ENCODE peak calls at places on chromosomes 4 and X, in seven cellular contexts. M is upper lobe of right lung, Q is hepatocyte, K is aorta, G is IMR-90, N is endodermal cell, V is cardiac muscle cell. W is an unnamed sample.

GRCh38 chr4:155405059-155405458 is 28.3 kb upstream of the MAP9 start:
- DNase-seq in M (no peak), Q (no peak), K (no peak), G (peak; percentile 79), N (no peak), V (no peak), W (no peak)

GRCh38 chr4:6011686-6012085 is 6.5 kb downstream of the C4orf50 start:
- DNase-seq in M (peak; percentile 78), Q (no peak), K (no peak), G (no peak), N (peak; percentile 59), V (peak; percentile 8), W (peak; percentile 80)

GRCh38 chr4:53459548-53459947 is 82.1 kb downstream of the FIP1L1 start:
- DNase-seq in M (no peak), Q (peak; percentile 40), K (no peak), G (peak; percentile 60), N (no peak), V (peak; percentile 79), W (no peak)

GRCh38 chrX:50827996-50828395 is 14.0 kb upstream of the SHROOM4 start:
- DNase-seq in M (no peak), Q (peak; percentile 30), K (no peak), G (peak; percentile 55), N (no peak), V (no peak), W (no peak)

GRCh38 chr4:16785800-16786527 is 112.5 kb downstream of the LDB2 start:
- DNase-seq in M (no peak), Q (peak; percentile 8), K (no peak), G (peak; percentile 76), N (no peak), V (peak; percentile 18), W (no peak)

GRCh38 chr4:111070390-111070789 is 447.5 kb upstream of the PITX2 start:
- DNase-seq in M (no peak), Q (no peak), K (no peak), G (no peak), N (no peak), V (no peak), W (no peak)

GRCh38 chr4:128639586-128640270 is 169.8 kb upstream of the JADE1 start:
- DNase-seq in M (no peak), Q (no peak), K (no peak), G (no peak), N (no peak), V (no peak), W (no peak)

GRCh38 chr4:13829457-13829856 is 201.9 kb upstream of the BOD1L1 start:
- DNase-seq in M (no peak), Q (no peak), K (no peak), G (peak; percentile 12), N (no peak), V (no peak), W (no peak)

GRCh38 chr4:78749972-78750727 is 26.0 kb upstream of the BMP2K start:
- DNase-seq in M (no peak), Q (no peak), K (no peak), G (no peak), N (no peak), V (no peak), W (no peak)

GRCh38 chrX:115023139-115023538 is 5.7 kb upstream of the IL13RA2 start:
- DNase-seq in M (no peak), Q (peak; percentile 32), K (no peak), G (peak; percentile 90), N (no peak), V (no peak), W (no peak)

GRCh38 chr4:7904108-7904516 is 35.5 kb downstream of the AFAP1 start:
- DNase-seq in M (no peak), Q (no peak), K (no peak), G (peak; percentile 89), N (no peak), V (peak; percentile 45), W (no peak)

GRCh38 chr4:139841464-139842195 is 176.0 kb downstream of the MGST2 start:
- DNase-seq in M (no peak), Q (peak; percentile 64), K (no peak), G (no peak), N (no peak), V (peak; percentile 48), W (no peak)

GRCh38 chr4:112889619-112890294 is 159.7 kb upstream of the ANK2 start:
- DNase-seq in M (no peak), Q (no peak), K (no peak), G (peak; percentile 6), N (no peak), V (no peak), W (no peak)

GRCh38 chr4:40480291-40480690 is 145.2 kb downstream of the CHRNA9 start:
- DNase-seq in M (no peak), Q (no peak), K (no peak), G (no peak), N (no peak), V (no peak), W (no peak)

GRCh38 chrX:113586281-113586898 is 745.8 kb upstream of the AMOT start:
- DNase-seq in M (no peak), Q (no peak), K (no peak), G (no peak), N (peak; percentile 38), V (no peak), W (peak; percentile 37)

GRCh38 chr4:168628251-168628650 is 131.4 kb downstream of the PALLD start:
- DNase-seq in M (no peak), Q (no peak), K (no peak), G (no peak), N (no peak), V (no peak), W (no peak)

GRCh38 chr4:82268050-82268825 is 105.6 kb downstream of the HNRNPD start:
- DNase-seq in M (no peak), Q (peak; percentile 81), K (peak; percentile 68), G (peak; percentile 50), N (peak; percentile 79), V (peak; percentile 74), W (no peak)

GRCh38 chrX:23784487-23785301 is 1.7 kb downstream of the SAT1 start:
- DNase-seq in M (no peak), Q (peak; percentile 33), K (no peak), G (peak; percentile 88), N (no peak), V (no peak), W (peak; percentile 8)

GRCh38 chr4:184170996-184171395 is 46.7 kb downstream of the ENPP6 start:
- DNase-seq in M (no peak), Q (no peak), K (no peak), G (peak; percentile 82), N (peak; percentile 79), V (peak; percentile 62), W (no peak)

GRCh38 chr4:125501661-125502060 is 186.9 kb downstream of the FAT4 start:
- DNase-seq in M (no peak), Q (no peak), K (no peak), G (no peak), N (no peak), V (no peak), W (no peak)

GRCh38 chr4:6779667-6780565 is 2.6 kb upstream of the KIAA0232 start:
- DNase-seq in M (no peak), Q (no peak), K (no peak), G (peak; percentile 40), N (peak; percentile 77), V (peak; percentile 29), W (no peak)

GRCh38 chr4:54229631-54230478 is 762 bp downstream of the PDGFRA start:
- DNase-seq in M (no peak), Q (peak; percentile 34), K (peak; percentile 64), G (peak; percentile 69), N (peak; percentile 81), V (peak; percentile 65), W (peak; percentile 74)

GRCh38 chr4:56976878-56977320 is 507 bp downstream of the NOA1 start:
- DNase-seq in M (peak; percentile 89), Q (peak; percentile 84), K (peak; percentile 63), G (no peak), N (peak; percentile 87), V (peak; percentile 54), W (peak; percentile 89)

GRCh38 chr4:153148796-153149195 is 55.4 kb upstream of the TRIM2 start:
- DNase-seq in M (no peak), Q (no peak), K (no peak), G (peak; percentile 5), N (no peak), V (no peak), W (no peak)

GRCh38 chrX:96906741-96907140 is 23.0 kb downstream of the RPA4 start:
- DNase-seq in M (no peak), Q (no peak), K (no peak), G (peak; percentile 25), N (no peak), V (no peak), W (no peak)

GRCh38 chr4:150436598-150437370 is 145.2 kb upstream of the MAB21L2 start:
- DNase-seq in M (no peak), Q (no peak), K (no peak), G (no peak), N (no peak), V (no peak), W (no peak)

GRCh38 chrX:133812382-133812781 is 173.0 kb downstream of the GPC3 start:
- DNase-seq in M (no peak), Q (no peak), K (no peak), G (no peak), N (no peak), V (peak; percentile 18), W (no peak)

GRCh38 chr4:180150818-180151217 is 2092.4 kb upstream of the TENM3 start:
- DNase-seq in M (no peak), Q (no peak), K (no peak), G (peak; percentile 12), N (no peak), V (no peak), W (no peak)

GRCh38 chr4:122309988-122310626 is 68.7 kb upstream of the ADAD1 start:
- DNase-seq in M (no peak), Q (no peak), K (no peak), G (peak; percentile 18), N (no peak), V (no peak), W (no peak)

GRCh38 chr4:95839891-95840290 is at the start of gene PDHA2:
- DNase-seq in M (no peak), Q (no peak), K (no peak), G (no peak), N (no peak), V (no peak), W (peak; percentile 35)
- H3K9me3 ChIP-seq in M (no peaks in the 10 kb centered on the region), Q (no peaks in the 10 kb centered on the region), K (no peaks in the 10 kb centered on the region), G (peaks cover 9% of the 10 kb centered on the region), N (no peaks in the 10 kb centered on the region), V (no peaks in the 10 kb centered on the region), W (no peaks in the 10 kb centered on the region)

GRCh38 chrX:136227074-136227473 is 24.1 kb downstream of the MAP7D3 start:
- DNase-seq in M (no peak), Q (no peak), K (no peak), G (no peak), N (no peak), V (no peak), W (no peak)
- H3K36me3 ChIP-seq in M (peaks cover 1% of the 10 kb centered on the region), Q (no peaks in the 10 kb centered on the region), K (peaks cover 2% of the 10 kb centered on the region), G (peaks cover 12% of the 10 kb centered on the region), N (peaks cover 19% of the 10 kb centered on the region), V (no peaks in the 10 kb centered on the region), W (no peaks in the 10 kb centered on the region)

DNA sequence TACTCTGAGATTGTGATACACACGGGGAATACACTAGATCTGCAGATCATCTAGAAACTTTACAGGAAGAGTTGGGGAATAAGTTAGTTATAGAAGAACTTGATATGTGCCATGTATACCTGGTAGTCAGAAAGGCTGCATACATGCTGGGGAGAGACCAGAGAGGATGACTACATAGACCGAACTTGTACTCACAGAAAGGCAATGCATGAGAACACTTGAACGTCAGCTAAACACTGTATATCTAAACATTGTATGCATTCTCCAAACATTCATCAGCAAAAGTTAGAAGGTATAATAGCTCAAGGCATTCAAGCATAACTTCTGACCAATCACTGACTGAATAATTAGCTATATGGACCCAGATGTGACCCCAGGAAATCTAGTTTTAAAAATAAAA is 78.0 kb upstream of the PDHA2 start:
- DNase-seq in M (no peak), Q (no peak), K (no peak), G (peak; percentile 59), N (no peak), V (no peak), W (no peak)
- H3K9me3 ChIP-seq in M (no peaks in the 10 kb centered on the region), Q (no peaks in the 10 kb centered on the region), K (peaks cover 4% of the 10 kb centered on the region), G (peaks cover 10% of the 10 kb centered on the region), N (no peaks in the 10 kb centered on the region), V (no peaks in the 10 kb centered on the region), W (no peaks in the 10 kb centered on the region)

GRCh38 chr4:3337357-3337732 is 44.5 kb downstream of the RGS12 start:
- DNase-seq in M (no peak), Q (no peak), K (no peak), G (no peak), N (no peak), V (no peak), W (no peak)
- H3K36me3 ChIP-seq in M (no peaks in the 10 kb centered on the region), Q (no peaks in the 10 kb centered on the region), K (no peaks in the 10 kb centered on the region), G (peaks cover 1% of the 10 kb centered on the region), N (peaks cover 5% of the 10 kb centered on the region), V (no peaks in the 10 kb centered on the region), W (no peaks in the 10 kb centered on the region)

W was measured in kidney.